ENCODE peak calls at places on chromosomes 12 and 14, in five cellular contexts. Q, Z, J, O and R are unnamed samples.

GRCh38 chr12:2582631-2583616 is 211.8 kb upstream of the FKBP4 start:
- DNase-seq in O (peak; percentile 63), Z (peak; percentile 59), J (peak; percentile 49), Q (peak; percentile 22), R (peak; percentile 77)

GRCh38 chr12:12582895-12583303 is 20.2 kb upstream of the DUSP16 start:
- DNase-seq in Q (peak; percentile 71), O (no peak), J (no peak), Z (no peak), R (peak; percentile 69)

GRCh38 chr14:66043921-66044320 is 442.2 kb upstream of the CCDC196 start:
- DNase-seq in Z (no peak), O (no peak), J (no peak), Q (no peak), R (no peak)

GRCh38 chr12:46177020-46177419 is 91.8 kb downstream of the SLC38A1 start:
- DNase-seq in Z (no peak), O (no peak), Q (no peak), J (no peak), R (no peak)

GRCh38 chr12:23488130-23488529 is 461.3 kb downstream of the SOX5 start:
- DNase-seq in Z (no peak), O (no peak), Q (no peak), J (no peak), R (no peak)

GRCh38 chr14:68704736-68705720 is 87.8 kb downstream of the ZFP36L1 start:
- DNase-seq in Q (no peak), Z (peak; percentile 47), O (no peak), J (no peak), R (peak; percentile 93)

GRCh38 chr12:59486827-59487226 is 109.0 kb upstream of the SLC16A7 start:
- DNase-seq in Q (no peak), O (no peak), Z (no peak), J (no peak), R (no peak)

GRCh38 chr14:102373110-102373509 is 10.4 kb downstream of the TECPR2 start:
- DNase-seq in J (no peak), Z (no peak), O (no peak), Q (no peak), R (no peak)

GRCh38 chr12:18975933-18976332 is 153.6 kb upstream of the PLEKHA5 start:
- DNase-seq in Z (no peak), J (no peak), Q (no peak), O (no peak), R (no peak)

GRCh38 chr14:35234007-35234406 is 58.2 kb upstream of the PSMA6 start:
- DNase-seq in Q (no peak), J (no peak), Z (no peak), O (no peak), R (no peak)

GRCh38 chr14:43145361-43145760 is 1361.7 kb downstream of the FSCB start:
- DNase-seq in Q (no peak), J (no peak), Z (no peak), O (no peak), R (no peak)

GRCh38 chr12:114668151-114668891 is 15.7 kb downstream of the TBX3 start:
- DNase-seq in J (peak; percentile 85), Z (peak; percentile 84), O (peak; percentile 83), Q (peak; percentile 93), R (peak; percentile 93)

GRCh38 chr12:70983692-70984091 is 63.2 kb upstream of the PTPRR start:
- DNase-seq in Z (no peak), O (no peak), Q (no peak), J (no peak), R (no peak)

GRCh38 chr14:100278702-100279101 is 27.5 kb downstream of the SLC25A29 start:
- DNase-seq in Q (peak; percentile 40), O (no peak), J (no peak), Z (no peak), R (no peak)

GRCh38 chr14:96139169-96139568 is 65.5 kb upstream of the BDKRB2 start:
- DNase-seq in O (no peak), J (no peak), Q (no peak), Z (no peak), R (no peak)
- H3K9me3 ChIP-seq in O (no peaks in the 10 kb centered on the region), J (no peaks in the 10 kb centered on the region), Q (peaks cover 9% of the 10 kb centered on the region), Z (no peaks in the 10 kb centered on the region), R (no peaks in the 10 kb centered on the region)

GRCh38 chr14:73757876-73758391 is 43.8 kb upstream of the PNMA1 start:
- DNase-seq in O (no peak), J (no peak), Z (no peak), Q (no peak), R (no peak)
- H3K4me3 ChIP-seq in O (peak overlapping the region; percentile 89), J (no peak overlapping the region), Z (peak overlapping the region; percentile 56), Q (peak overlapping the region; percentile 19), R (no peak overlapping the region)

DNA sequence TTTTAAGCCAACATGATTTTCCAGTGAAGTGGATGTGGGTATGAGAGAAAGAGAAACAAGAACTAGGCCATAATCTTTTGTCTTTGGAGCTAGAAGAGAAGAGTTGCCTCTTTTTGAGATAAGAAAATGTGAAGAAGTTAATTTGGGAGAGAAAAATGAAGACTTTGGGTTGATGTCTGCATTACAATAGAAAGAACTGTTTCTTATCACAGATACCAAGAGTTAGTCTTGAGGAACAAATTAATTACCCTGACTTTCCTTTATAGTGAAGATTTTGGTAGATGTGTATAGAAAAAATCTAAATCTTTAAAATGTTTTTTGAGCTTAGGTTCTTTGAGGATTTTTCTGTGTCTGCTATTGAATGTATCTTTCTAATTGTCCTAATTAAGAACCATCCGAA is 4.2 kb downstream of the A2M start:
- DNase-seq in Q (no peak), O (no peak), J (no peak), Z (no peak), R (no peak)
- TF ChIP-seq POLR2A in Q (no peak), O (no peak), J (no peak), Z (no peak), R (no peak)

GRCh38 chr14:90452366-90452765 is 55.5 kb downstream of the CALM1 start:
- DNase-seq in J (no peak), Q (no peak), O (no peak), Z (no peak), R (no peak)

GRCh38 chr14:90451443-90451842 is 54.6 kb downstream of the CALM1 start:
- DNase-seq in Z (no peak), Q (no peak), J (no peak), O (no peak), R (no peak)

GRCh38 chr14:90450151-90450550 is 53.3 kb downstream of the CALM1 start:
- DNase-seq in Q (no peak), Z (no peak), J (no peak), O (no peak), R (no peak)

GRCh38 chr14:90451953-90452352 is 55.1 kb downstream of the CALM1 start:
- DNase-seq in Q (no peak), Z (no peak), J (no peak), O (no peak), R (no peak)

GRCh38 chr14:90450667-90451066 is 53.8 kb downstream of the CALM1 start:
- DNase-seq in Q (no peak), J (no peak), Z (no peak), O (no peak), R (no peak)
- H3K9me3 ChIP-seq in Q (peaks cover under 1% of the 10 kb centered on the region), J (no peaks in the 10 kb centered on the region), Z (no peaks in the 10 kb centered on the region), O (no peaks in the 10 kb centered on the region), R (no peaks in the 10 kb centered on the region)

GRCh38 chr14:28902930-28903329 is 136.3 kb downstream of the FOXG1 start:
- DNase-seq in J (no peak), Q (no peak), O (no peak), Z (no peak), R (no peak)
- H3K4me3 ChIP-seq in J (no peak overlapping the region), Q (no peak overlapping the region), O (no peak overlapping the region), Z (no peak overlapping the region), R (no peak overlapping the region)

GRCh38 chr12:51245476-51246253 is 7.0 kb downstream of the DAZAP2 start:
- DNase-seq in Z (no peak), Q (no peak), J (no peak), O (no peak), R (no peak)
- TF ChIP-seq POLR2A in Z (no peak), Q (no peak), J (no peak), O (no peak), R (no peak)

GRCh38 chr14:98580131-98580678 is 691.8 kb downstream of the BCL11B start:
- DNase-seq in J (no peak), Z (no peak), O (no peak), Q (no peak), R (peak; percentile 2)

GRCh38 chr14:98571104-98571503 is 700.9 kb downstream of the BCL11B start:
- DNase-seq in Q (no peak), J (no peak), Z (no peak), O (no peak), R (no peak)

GRCh38 chr14:98578204-98578603 is 693.8 kb downstream of the BCL11B start:
- DNase-seq in O (no peak), Z (no peak), J (no peak), Q (no peak), R (no peak)

GRCh38 chr14:98579140-98579539 is 692.9 kb downstream of the BCL11B start:
- DNase-seq in Z (no peak), Q (no peak), O (no peak), J (no peak), R (no peak)

GRCh38 chr14:98576463-98576862 is 695.5 kb downstream of the BCL11B start:
- DNase-seq in O (no peak), Q (no peak), J (no peak), Z (no peak), R (no peak)
- H3K9me3 ChIP-seq in O (no peaks in the 10 kb centered on the region), Q (peaks cover 88% of the 10 kb centered on the region), J (no peaks in the 10 kb centered on the region), Z (no peaks in the 10 kb centered on the region), R (no peaks in the 10 kb centered on the region)